ENCODE peak calls at places on chromosomes 3 and 15, in eight cellular contexts. One of them, this sample, is unnamed.

GRCh38 chr15:57510647-57511046 is 81.1 kb upstream of the MYZAP start:
- DNase-seq in anterior cingulate cortex: no peak
- DNase-seq in T-helper 9 cell: no peak
- DNase-seq in posterior cingulate gyrus: peak
- DNase-seq in DMS153: peak
- DNase-seq in HS-5: no peak
- DNase-seq in OCI-LY7: no peak
- DNase-seq in activated effector memory CD4-positive, alpha-beta T cell treated with anti-CD3 and anti-CD28 coated beads, Interleukin-2, amount 50 U/mL, for 16 hours: no peak
- DNase-seq in this sample: no peak

GRCh38 chr3:194269610-194270145 is 81.5 kb downstream of the CPN2 start:
- DNase-seq in anterior cingulate cortex: peak
- DNase-seq in T-helper 9 cell: no peak
- DNase-seq in posterior cingulate gyrus: peak
- DNase-seq in DMS153: no peak
- DNase-seq in HS-5: no peak
- DNase-seq in OCI-LY7: no peak
- DNase-seq in activated effector memory CD4-positive, alpha-beta T cell treated with anti-CD3 and anti-CD28 coated beads, Interleukin-2, amount 50 U/mL, for 16 hours: peak
- DNase-seq in this sample: no peak

GRCh38 chr3:39192490-39193092 is at the start of gene XIRP1:
- DNase-seq in anterior cingulate cortex: no peak
- DNase-seq in T-helper 9 cell: no peak
- DNase-seq in posterior cingulate gyrus: no peak
- DNase-seq in DMS153: no peak
- DNase-seq in HS-5: no peak
- DNase-seq in OCI-LY7: no peak
- DNase-seq in activated effector memory CD4-positive, alpha-beta T cell treated with anti-CD3 and anti-CD28 coated beads, Interleukin-2, amount 50 U/mL, for 16 hours: no peak
- DNase-seq in this sample: no peak

GRCh38 chr15:81281176-81281735 is 42.7 kb downstream of the STARD5 start:
- DNase-seq in anterior cingulate cortex: no peak
- DNase-seq in T-helper 9 cell: no peak
- DNase-seq in posterior cingulate gyrus: no peak
- DNase-seq in DMS153: no peak
- DNase-seq in HS-5: no peak
- DNase-seq in OCI-LY7: no peak
- DNase-seq in activated effector memory CD4-positive, alpha-beta T cell treated with anti-CD3 and anti-CD28 coated beads, Interleukin-2, amount 50 U/mL, for 16 hours: peak
- DNase-seq in this sample: no peak

GRCh38 chr3:55884491-55885285 is 397.6 kb upstream of the WNT5A start:
- DNase-seq in anterior cingulate cortex: no peak
- DNase-seq in T-helper 9 cell: no peak
- DNase-seq in posterior cingulate gyrus: no peak
- DNase-seq in DMS153: no peak
- DNase-seq in HS-5: no peak
- DNase-seq in OCI-LY7: no peak
- DNase-seq in activated effector memory CD4-positive, alpha-beta T cell treated with anti-CD3 and anti-CD28 coated beads, Interleukin-2, amount 50 U/mL, for 16 hours: no peak
- DNase-seq in this sample: no peak

GRCh38 chr15:87527416-87527815 is 729.1 kb downstream of the NTRK3 start:
- DNase-seq in anterior cingulate cortex: no peak
- DNase-seq in T-helper 9 cell: no peak
- DNase-seq in posterior cingulate gyrus: no peak
- DNase-seq in DMS153: peak
- DNase-seq in HS-5: no peak
- DNase-seq in OCI-LY7: no peak
- DNase-seq in activated effector memory CD4-positive, alpha-beta T cell treated with anti-CD3 and anti-CD28 coated beads, Interleukin-2, amount 50 U/mL, for 16 hours: no peak
- DNase-seq in this sample: no peak

GRCh38 chr3:16377847-16378302 is 112.9 kb downstream of the OXNAD1 start:
- DNase-seq in anterior cingulate cortex: no peak
- DNase-seq in T-helper 9 cell: no peak
- DNase-seq in posterior cingulate gyrus: peak
- DNase-seq in DMS153: no peak
- DNase-seq in HS-5: no peak
- DNase-seq in OCI-LY7: peak
- DNase-seq in activated effector memory CD4-positive, alpha-beta T cell treated with anti-CD3 and anti-CD28 coated beads, Interleukin-2, amount 50 U/mL, for 16 hours: no peak
- DNase-seq in this sample: no peak

GRCh38 chr15:33405096-33405495 is 94.3 kb downstream of the RYR3 start:
- DNase-seq in anterior cingulate cortex: no peak
- DNase-seq in T-helper 9 cell: no peak
- DNase-seq in posterior cingulate gyrus: no peak
- DNase-seq in DMS153: no peak
- DNase-seq in HS-5: no peak
- DNase-seq in OCI-LY7: no peak
- DNase-seq in activated effector memory CD4-positive, alpha-beta T cell treated with anti-CD3 and anti-CD28 coated beads, Interleukin-2, amount 50 U/mL, for 16 hours: no peak
- DNase-seq in this sample: no peak

GRCh38 chr3:74751775-74752174 is 137.3 kb upstream of the CNTN3 start:
- DNase-seq in anterior cingulate cortex: no peak
- DNase-seq in T-helper 9 cell: no peak
- DNase-seq in posterior cingulate gyrus: no peak
- DNase-seq in DMS153: no peak
- DNase-seq in HS-5: no peak
- DNase-seq in OCI-LY7: no peak
- DNase-seq in activated effector memory CD4-positive, alpha-beta T cell treated with anti-CD3 and anti-CD28 coated beads, Interleukin-2, amount 50 U/mL, for 16 hours: no peak
- DNase-seq in this sample: no peak

GRCh38 chr15:66734961-66735908 is 33.2 kb downstream of the SMAD6 start:
- DNase-seq in anterior cingulate cortex: no peak
- DNase-seq in T-helper 9 cell: no peak
- DNase-seq in posterior cingulate gyrus: no peak
- DNase-seq in DMS153: no peak
- DNase-seq in HS-5: no peak
- DNase-seq in OCI-LY7: no peak
- DNase-seq in activated effector memory CD4-positive, alpha-beta T cell treated with anti-CD3 and anti-CD28 coated beads, Interleukin-2, amount 50 U/mL, for 16 hours: no peak
- DNase-seq in this sample: no peak

This sample was measured in NAMALWA.